ENCODE peak calls at places on chromosomes 7 and 10, in eight cellular contexts. N is naive thymus-derived CD4-positive, alpha-beta T cell; D is cardiac muscle cell; J is right lobe of liver; X is transverse colon; S is aorta; V is lower lobe of right lung; T is pancreas. M is an unnamed sample. For H3K4me1, the result is how much of the 10 kb centered on the place peaks cover.

GRCh38 chr10:67666416-67667043 is 29.5 kb downstream of the CTNNA3 start:
- DNase-seq in N (no peak), D (peak), J (no peak), X (no peak), S (no peak), V (no peak), T (no peak), M (no peak)

GRCh38 chr10:100357073-100357858 is 10.2 kb downstream of the SCD start:
- DNase-seq in N (no peak), D (no peak), J (no peak), X (no peak), S (no peak), V (no peak), T (no peak), M (no peak)

GRCh38 chr7:77348371-77348813 is 67.8 kb downstream of the GSAP start:
- DNase-seq in N (no peak), D (peak), J (no peak), X (no peak), S (no peak), V (no peak), T (peak), M (no peak)

GRCh38 chr10:6738464-6738824 is 158.4 kb upstream of the PRKCQ start:
- DNase-seq in N (no peak), D (no peak), J (no peak), X (no peak), S (no peak), V (no peak), T (no peak), M (no peak)

GRCh38 chr7:5036446-5036845 is 9.2 kb upstream of the RBAK start:
- DNase-seq in N (no peak), D (no peak), J (no peak), X (no peak), S (no peak), V (no peak), T (no peak), M (no peak)

GRCh38 chr7:149625339-149625946 is 127.8 kb upstream of the ZNF746 start:
- DNase-seq in N (peak), D (peak), J (no peak), X (peak), S (peak), V (peak), T (peak), M (peak)

GRCh38 chr7:96685353-96685752 is 24.3 kb downstream of the SEM1 start:
- DNase-seq in N (no peak), D (no peak), J (no peak), X (no peak), S (no peak), V (no peak), T (no peak), M (no peak)

GRCh38 chr10:30098624-30099023 is 39.2 kb upstream of the JCAD start:
- DNase-seq in N (no peak), D (no peak), J (no peak), X (no peak), S (no peak), V (no peak), T (no peak), M (no peak)

GRCh38 chr7:115332691-115333090 is 410.8 kb downstream of the MDFIC start:
- DNase-seq in N (no peak), D (no peak), J (no peak), X (no peak), S (no peak), V (no peak), T (no peak), M (no peak)

GRCh38 chr7:143282124-143282523 is 2.6 kb upstream of the TMEM139 start:
- DNase-seq in N (no peak), D (no peak), J (no peak), X (no peak), S (no peak), V (no peak), T (no peak), M (no peak)

GRCh38 chr7:20786779-20787651 is at the start of gene SP8:
- DNase-seq in N (no peak), D (peak), J (no peak), X (no peak), S (peak), V (no peak), T (no peak), M (no peak)
- H3K4me1 ChIP-seq in N (under half), D (under half), J (under half), X (under half), S (under half), V (under half), T (under half), M (under half)

GRCh38 chr7:157479326-157479725 is 142.5 kb downstream of the DNAJB6 start:
- DNase-seq in N (no peak), D (no peak), J (no peak), X (no peak), S (peak), V (no peak), T (no peak), M (no peak)
- H3K27ac ChIP-seq in N (no peak), D (no peak), J (no peak), X (no peak), S (no peak), V (no peak), T (no peak), M (no peak)

DNA sequence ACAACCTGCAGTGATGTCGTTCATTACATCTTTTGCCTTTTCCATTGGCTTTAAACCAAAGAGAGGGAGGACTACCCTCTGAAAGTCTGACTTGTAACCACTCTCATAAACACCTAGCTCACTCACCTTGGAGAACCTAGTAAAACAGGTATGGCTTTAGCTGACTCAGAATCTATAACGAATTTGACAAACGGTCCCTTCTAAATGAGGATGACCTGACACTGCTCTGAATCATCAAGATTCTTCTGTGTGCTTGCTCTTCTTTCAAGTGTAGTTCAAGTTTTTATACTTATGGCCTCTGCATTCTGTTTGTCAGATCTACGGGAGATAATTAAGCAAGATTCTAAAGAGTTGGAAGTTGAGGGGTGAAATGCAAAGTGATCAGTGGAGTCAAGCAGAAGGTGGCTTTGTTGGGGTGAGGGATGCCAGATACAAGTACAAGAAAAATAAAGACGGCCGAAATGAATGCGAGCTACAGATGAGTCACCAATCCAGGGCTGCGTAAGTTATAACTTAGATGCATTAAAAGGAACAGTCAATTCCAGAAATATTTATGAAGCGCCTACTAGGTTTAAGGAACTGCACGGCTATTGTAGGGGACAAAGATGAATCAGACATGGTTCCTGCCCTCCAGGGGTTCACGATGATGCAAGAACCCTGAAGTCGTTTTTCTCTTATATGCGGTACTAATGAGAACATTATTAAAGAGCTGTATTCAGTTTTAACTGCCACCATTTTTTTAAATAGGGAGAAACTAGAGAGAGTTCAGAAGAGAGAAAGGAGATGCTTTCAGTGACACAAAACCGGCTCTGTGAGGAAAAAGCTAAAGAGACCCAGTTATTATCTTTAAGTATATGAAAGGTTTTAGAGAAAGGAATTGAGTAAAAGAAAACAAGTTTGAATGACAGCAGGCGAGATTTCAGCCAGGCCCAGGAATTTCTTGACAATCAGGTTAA is 6.5 kb downstream of the HIPK2 start:
- DNase-seq in N (no peak), D (no peak), J (no peak), X (no peak), S (no peak), V (no peak), T (no peak), M (no peak)
- H3K4me1 ChIP-seq in N (half or more), D (half or more), J (half or more), X (under half), S (under half), V (half or more), T (half or more), M (under half)

DNA sequence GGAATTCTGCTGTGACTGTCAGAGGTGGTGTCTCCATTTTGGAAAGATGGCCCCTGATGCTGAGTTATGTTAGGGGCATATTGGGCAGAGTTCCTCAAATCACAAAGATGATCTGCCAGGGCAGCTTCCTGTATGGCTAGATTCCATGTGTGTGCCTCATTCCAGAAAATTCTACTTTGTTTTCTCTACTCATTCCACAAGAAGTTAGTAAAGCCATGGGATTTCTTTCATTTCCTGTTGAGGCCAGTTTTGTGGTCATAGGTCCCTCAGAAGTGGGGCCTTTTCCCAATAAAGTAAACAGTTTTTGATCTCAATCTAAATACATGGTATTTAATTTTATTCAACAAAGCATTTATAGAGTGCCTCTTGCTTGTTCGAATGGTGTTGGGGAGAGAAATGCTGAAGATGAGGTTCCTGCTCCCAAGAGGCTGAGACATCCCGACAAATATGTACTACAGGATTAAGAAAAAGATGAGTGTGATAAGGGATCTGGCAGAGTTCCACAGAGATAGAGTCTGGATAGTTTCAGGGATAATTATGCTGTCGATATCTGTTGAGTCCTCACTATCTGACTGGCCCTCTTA is 33.0 kb downstream of the MINDY4 start:
- DNase-seq in N (no peak), D (no peak), J (no peak), X (no peak), S (no peak), V (no peak), T (no peak), M (no peak)
- H3K27ac ChIP-seq in N (no peak), D (no peak), J (no peak), X (no peak), S (peak), V (peak), T (no peak), M (peak)

DNA sequence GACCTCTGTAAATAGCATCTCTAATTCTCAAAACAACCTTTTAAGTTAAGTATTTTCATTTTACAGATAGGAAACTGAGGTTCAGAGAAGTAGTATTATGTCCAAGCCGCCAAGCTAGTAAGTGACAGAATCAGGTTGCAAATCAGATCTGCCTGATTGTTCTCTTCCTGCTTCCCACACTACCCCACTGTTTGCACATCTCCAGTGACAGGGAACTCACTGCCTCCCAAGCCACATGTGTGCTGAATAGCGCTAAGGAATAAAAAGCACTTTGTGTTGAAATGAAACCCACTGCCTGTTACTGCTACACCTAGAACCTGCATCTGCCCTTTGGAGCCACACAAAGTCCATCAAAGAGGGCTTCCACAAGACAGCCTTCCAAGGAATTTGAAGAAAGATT is 45.1 kb upstream of the WDR11 start:
- DNase-seq in N (no peak), D (no peak), J (no peak), X (no peak), S (no peak), V (no peak), T (no peak), M (no peak)
- H3K4me1 ChIP-seq in N (under half), D (under half), J (under half), X (under half), S (under half), V (under half), T (under half), M (under half)

GRCh38 chr10:91032614-91033248 is 111.8 kb upstream of the ANKRD1 start:
- DNase-seq in N (no peak), D (no peak), J (no peak), X (peak), S (no peak), V (no peak), T (no peak), M (no peak)

GRCh38 chr10:91034042-91034441 is 113.2 kb upstream of the ANKRD1 start:
- DNase-seq in N (no peak), D (no peak), J (no peak), X (no peak), S (no peak), V (no peak), T (no peak), M (no peak)

GRCh38 chr10:91033536-91033935 is 112.6 kb upstream of the ANKRD1 start:
- DNase-seq in N (no peak), D (no peak), J (no peak), X (no peak), S (no peak), V (no peak), T (no peak), M (no peak)

GRCh38 chr10:91035650-91036292 is 114.9 kb upstream of the ANKRD1 start:
- DNase-seq in N (no peak), D (no peak), J (no peak), X (no peak), S (no peak), V (no peak), T (no peak), M (no peak)

DNA sequence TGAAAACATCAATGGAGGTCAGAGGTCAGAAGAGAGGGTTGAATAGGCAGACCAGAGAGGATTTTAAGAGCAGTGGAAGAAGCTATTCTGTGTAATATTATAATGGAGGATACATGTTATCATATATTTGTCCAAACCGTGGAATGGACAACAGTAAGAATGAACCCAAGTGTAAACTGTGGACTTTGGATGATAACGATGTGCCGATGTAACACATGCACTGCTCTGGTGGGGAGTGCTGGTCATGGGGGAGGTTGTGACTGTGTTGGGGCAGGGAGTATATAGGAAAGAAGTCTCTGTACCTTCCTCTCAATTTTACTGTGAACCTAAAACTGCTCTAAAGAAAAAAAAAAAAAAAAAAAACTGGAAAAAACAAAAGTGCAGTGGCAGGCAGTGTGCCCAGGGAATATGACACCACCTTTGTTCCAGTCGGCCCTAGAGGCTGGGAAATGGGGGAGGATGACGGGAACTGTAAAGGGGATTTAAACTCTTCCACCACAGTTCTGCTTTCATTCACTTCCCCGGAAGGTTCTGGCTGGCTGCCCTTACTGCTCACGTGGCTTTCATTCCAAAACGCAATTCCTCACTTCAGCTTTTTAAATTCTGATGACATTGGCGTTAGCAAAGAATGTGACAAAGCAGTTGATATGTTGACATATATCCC is 113.7 kb upstream of the ANKRD1 start:
- DNase-seq in N (no peak), D (no peak), J (peak), X (peak), S (peak), V (peak), T (peak), M (peak)
- H3K27ac ChIP-seq in N (peak), D (no peak), J (no peak), X (no peak), S (no peak), V (peak), T (no peak), M (peak)

M was measured in breast epithelium.